ENCODE peak calls at places on chromosomes 13 and 19, in seven cellular contexts. D is DND-41, F is cardiac fibroblast, B is transverse colon, I is AG10803, Y is GM06990, K is thyroid gland. P is an unnamed sample.

GRCh38 chr19:32186542-32187330 is 158.7 kb upstream of the ZNF507 start:
- DNase-seq in D (no peak), F (no peak), B (no peak), I (no peak), Y (no peak), K (no peak), P (no peak)

GRCh38 chr13:26557393-26558073 is at the start of gene WASF3:
- DNase-seq in D (no peak), F (peak; percentile 93), B (peak; percentile 86), I (peak; percentile 93), Y (peak; percentile 79), K (peak; percentile 97), P (peak; percentile 87)

GRCh38 chr13:40911341-40911740 is 107.8 kb downstream of the ELF1 start:
- DNase-seq in D (no peak), F (no peak), B (no peak), I (no peak), Y (no peak), K (no peak), P (no peak)

GRCh38 chr19:41951686-41952172 is 7.4 kb downstream of the RABAC1 start:
- DNase-seq in D (peak; percentile 85), F (peak; percentile 77), B (peak; percentile 89), I (peak; percentile 58), Y (peak; percentile 65), K (peak; percentile 65), P (peak; percentile 70)

GRCh38 chr13:42991892-42992584 is at the start of gene EPSTI1:
- DNase-seq in D (peak; percentile 83), F (peak; percentile 78), B (peak; percentile 83), I (peak; percentile 65), Y (peak; percentile 86), K (peak; percentile 62), P (peak; percentile 68)

GRCh38 chr19:13610042-13610691 is 103.9 kb upstream of the CACNA1A start:
- DNase-seq in D (peak; percentile 18), F (no peak), B (peak; percentile 21), I (no peak), Y (no peak), K (no peak), P (no peak)

GRCh38 chr13:56216221-56216620 is 924.5 kb upstream of the PRR20A start:
- DNase-seq in D (no peak), F (no peak), B (no peak), I (no peak), Y (no peak), K (no peak), P (no peak)

GRCh38 chr19:36236304-36236945 is 21.5 kb downstream of the ZNF146 start:
- DNase-seq in D (no peak), F (no peak), B (no peak), I (no peak), Y (no peak), K (no peak), P (no peak)

GRCh38 chr13:45341799-45342584 is 1.0 kb upstream of the TPT1 start:
- DNase-seq in D (no peak), F (peak; percentile 82), B (peak; percentile 63), I (peak; percentile 82), Y (no peak), K (peak; percentile 35), P (peak; percentile 83)

GRCh38 chr13:113927661-113928581 is 46.0 kb downstream of the C13orf46 start:
- DNase-seq in D (no peak), F (peak; percentile 84), B (peak; percentile 37), I (peak; percentile 100), Y (no peak), K (no peak), P (peak; percentile 99)

GRCh38 chr19:3710265-3710812 is 2.2 kb downstream of the TJP3 start:
- DNase-seq in D (no peak), F (peak; percentile 35), B (peak; percentile 97), I (peak; percentile 15), Y (no peak), K (peak; percentile 97), P (peak; percentile 32)

GRCh38 chr13:33286143-33286542 is 588 bp upstream of the STARD13 start:
- DNase-seq in D (no peak), F (no peak), B (no peak), I (no peak), Y (no peak), K (peak; percentile 66), P (peak; percentile 42)

GRCh38 chr19:29564574-29565005 is 38.8 kb downstream of the VSTM2B start:
- DNase-seq in D (no peak), F (no peak), B (no peak), I (no peak), Y (no peak), K (no peak), P (no peak)

GRCh38 chr13:84362777-84363176 is 480.5 kb upstream of the SLITRK1 start:
- DNase-seq in D (no peak), F (peak; percentile 1), B (no peak), I (peak; percentile 28), Y (no peak), K (no peak), P (peak; percentile 2)

GRCh38 chr13:24071423-24072075 is 89.0 kb upstream of the SPATA13 start:
- DNase-seq in D (no peak), F (peak; percentile 76), B (no peak), I (peak; percentile 85), Y (no peak), K (no peak), P (peak; percentile 80)

GRCh38 chr19:49881672-49882394 is 4.3 kb downstream of the TBC1D17 start:
- DNase-seq in D (no peak), F (peak; percentile 41), B (no peak), I (no peak), Y (no peak), K (no peak), P (peak; percentile 40)

GRCh38 chr19:3608750-3609322 is 2.2 kb upstream of the TBXA2R start:
- DNase-seq in D (no peak), F (no peak), B (no peak), I (no peak), Y (no peak), K (no peak), P (no peak)

GRCh38 chr13:37598572-37598971 is at the start of gene POSTN:
- DNase-seq in D (no peak), F (peak; percentile 86), B (no peak), I (no peak), Y (no peak), K (no peak), P (peak; percentile 49)

GRCh38 chr19:35643255-35644205 is 2.0 kb downstream of the ETV2 start:
- DNase-seq in D (peak; percentile 85), F (peak; percentile 81), B (peak; percentile 91), I (peak; percentile 73), Y (peak; percentile 95), K (peak; percentile 88), P (peak; percentile 62)

GRCh38 chr19:21158523-21159135 is 16.8 kb downstream of the ZNF431 start:
- DNase-seq in D (no peak), F (peak; percentile 67), B (no peak), I (peak; percentile 68), Y (no peak), K (no peak), P (peak; percentile 54)

GRCh38 chr19:43687660-43687997 is 17.7 kb upstream of the PLAUR start:
- DNase-seq in D (no peak), F (no peak), B (no peak), I (no peak), Y (no peak), K (no peak), P (no peak)

GRCh38 chr19:3575260-3575741 is 2.6 kb downstream of the HMG20B start:
- DNase-seq in D (no peak), F (peak; percentile 51), B (no peak), I (no peak), Y (no peak), K (no peak), P (no peak)

GRCh38 chr13:113584870-113585671 is 518 bp downstream of the TFDP1 start:
- DNase-seq in D (peak; percentile 36), F (peak; percentile 11), B (peak; percentile 17), I (no peak), Y (peak; percentile 64), K (peak; percentile 8), P (peak; percentile 3)

GRCh38 chr19:41265376-41266153 is 1.4 kb downstream of the HNRNPUL1 start:
- DNase-seq in D (peak; percentile 13), F (peak; percentile 25), B (peak; percentile 24), I (peak; percentile 34), Y (peak; percentile 32), K (peak; percentile 13), P (peak; percentile 25)

DNA sequence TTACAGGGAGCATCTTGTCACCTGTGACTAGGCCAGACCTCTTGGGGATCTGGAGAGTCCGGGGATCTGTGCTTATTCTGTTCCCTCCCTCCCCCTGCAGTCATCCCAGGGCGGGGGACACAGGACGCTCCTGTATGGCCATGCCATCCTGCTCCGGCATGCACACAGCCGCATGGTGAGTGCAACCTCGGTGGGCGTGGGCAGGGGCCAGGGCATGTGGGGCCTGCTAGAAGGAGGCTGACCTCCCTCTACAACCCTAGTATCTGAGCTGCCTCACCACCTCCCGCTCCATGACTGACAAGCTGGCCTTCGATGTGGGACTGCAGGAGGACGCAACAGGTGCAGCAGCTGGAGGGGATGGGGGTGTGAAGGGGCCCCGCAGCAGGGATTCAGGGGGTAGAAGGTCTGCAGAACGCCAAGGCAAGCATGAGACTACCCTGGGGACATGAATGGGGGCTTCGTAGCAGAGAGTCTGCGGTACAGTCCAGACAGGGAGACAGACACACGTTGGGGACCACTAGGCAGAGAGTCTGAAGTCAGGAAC is 10.0 kb downstream of the RYR1 start:
- DNase-seq in D (no peak), F (no peak), B (no peak), I (no peak), Y (no peak), K (no peak), P (no peak)
- TF ChIP-seq CTCF in D (no peak), F (no peak), B (no peak), I (no peak), Y (no peak), K (no peak), P (no peak)

GRCh38 chr19:9934132-9934950 is 2.0 kb downstream of the OLFM2 start:
- DNase-seq in D (peak; percentile 72), F (peak; percentile 82), B (peak; percentile 74), I (peak; percentile 55), Y (peak; percentile 73), K (peak; percentile 87), P (peak; percentile 77)
- H3K4me3 ChIP-seq in D (no peak overlapping the region), F (no peak overlapping the region), B (no peak overlapping the region), I (no peak overlapping the region), Y (no peak overlapping the region), K (no peak overlapping the region), P (no peak overlapping the region)

GRCh38 chr19:48303866-48304265 is 21.5 kb upstream of the EMP3 start:
- DNase-seq in D (no peak), F (no peak), B (no peak), I (no peak), Y (no peak), K (no peak), P (no peak)

GRCh38 chr19:48310227-48310626 is 15.1 kb upstream of the EMP3 start:
- DNase-seq in D (no peak), F (no peak), B (no peak), I (no peak), Y (no peak), K (no peak), P (no peak)

GRCh38 chr19:48311384-48311783 is 14.0 kb upstream of the EMP3 start:
- DNase-seq in D (no peak), F (no peak), B (no peak), I (no peak), Y (no peak), K (no peak), P (no peak)

GRCh38 chr19:48303367-48303766 is 22.0 kb upstream of the EMP3 start:
- DNase-seq in D (no peak), F (no peak), B (no peak), I (no peak), Y (no peak), K (no peak), P (no peak)

GRCh38 chr19:48308695-48309586 is 16.4 kb upstream of the EMP3 start:
- DNase-seq in D (peak; percentile 96), F (no peak), B (no peak), I (no peak), Y (no peak), K (peak; percentile 54), P (peak; percentile 36)
- TF ChIP-seq CTCF in D (peak; percentile 35), F (peak; percentile 30), B (no peak), I (peak; percentile 33), Y (peak; percentile 33), K (peak; percentile 28), P (peak; percentile 36)

GRCh38 chr19:1469936-1470863 is 8.8 kb downstream of the C19orf25 start:
- DNase-seq in D (peak; percentile 88), F (no peak), B (peak; percentile 67), I (peak; percentile 26), Y (peak; percentile 51), K (peak; percentile 42), P (no peak)
- H3K4me3 ChIP-seq in D (peak overlapping the region; percentile 44), F (peak overlapping the region; percentile 43), B (peak overlapping the region; percentile 23), I (peak overlapping the region; percentile 44), Y (no peak overlapping the region), K (peak overlapping the region; percentile 31), P (no peak overlapping the region)

P was measured in fibroblast of mammary gland.